ENCODE peak calls at places on chromosomes 16 and 17, in seven cellular contexts. F is left ventricle myocardium inferior; H is spleen; W is CD8-positive, alpha-beta memory T cell; J is heart left ventricle; I is stomach; Q is thoracic aorta. P is an unnamed sample.

GRCh38 chr16:48612621-48613020 is 2.6 kb upstream of the N4BP1 start:
- DNase-seq in W (no peak), F (no peak), H (no peak), Q (no peak), J (no peak), I (peak), P (peak)

GRCh38 chr17:78121801-78122220 is 6.7 kb downstream of the TMC6 start:
- DNase-seq in H (peak), I (no peak), W (no peak), Q (no peak), F (no peak), J (no peak), P (no peak)

GRCh38 chr17:76497979-76498885 is 3.0 kb downstream of the RHBDF2 start:
- DNase-seq in I (peak), Q (peak), J (peak), H (peak), W (no peak), F (peak), P (peak)

GRCh38 chr17:30368896-30369720 is 9.6 kb upstream of the CPD start:
- DNase-seq in J (no peak), W (no peak), F (no peak), H (no peak), I (no peak), Q (no peak), P (no peak)

GRCh38 chr16:28210979-28211505 is 723 bp downstream of the XPO6 start:
- DNase-seq in J (peak), Q (peak), H (peak), F (peak), W (peak), I (peak), P (peak)

GRCh38 chr17:59435238-59435637 is 103.8 kb downstream of the YPEL2 start:
- DNase-seq in Q (no peak), I (no peak), W (no peak), F (no peak), J (no peak), H (no peak), P (no peak)

GRCh38 chr17:67388986-67389385 is 11.9 kb downstream of the PITPNC1 start:
- DNase-seq in F (no peak), I (no peak), H (no peak), Q (no peak), W (no peak), J (no peak), P (no peak)

GRCh38 chr16:58493756-58494431 is 6.0 kb upstream of the NDRG4 start:
- DNase-seq in H (peak), I (no peak), F (no peak), J (no peak), W (no peak), Q (no peak), P (no peak)

GRCh38 chr17:2972749-2973148 is 90.7 kb downstream of the OR1D5 start:
- DNase-seq in F (no peak), I (no peak), J (no peak), Q (no peak), H (no peak), W (no peak), P (no peak)

GRCh38 chr16:10817963-10818941 is at the start of gene TVP23A:
- DNase-seq in J (no peak), W (no peak), Q (no peak), H (no peak), I (no peak), F (no peak), P (no peak)

GRCh38 chr16:16048904-16049582 is 99.6 kb downstream of the ABCC1 start:
- DNase-seq in J (peak), W (no peak), H (no peak), I (no peak), F (peak), Q (no peak), P (no peak)

GRCh38 chr17:1153795-1154546 is 25.8 kb downstream of the ABR start:
- DNase-seq in H (no peak), F (peak), Q (peak), I (no peak), W (no peak), J (peak), P (no peak)

GRCh38 chr16:56795011-56795410 is 65.1 kb downstream of the NUP93 start:
- DNase-seq in H (no peak), W (no peak), F (no peak), J (no peak), I (no peak), Q (no peak), P (no peak)

GRCh38 chr17:82723169-82723807 is 6.8 kb downstream of the FN3KRP start:
- DNase-seq in Q (no peak), F (no peak), H (no peak), I (no peak), J (peak), W (no peak), P (no peak)

GRCh38 chr17:50564916-50565315 is 4.4 kb downstream of the CACNA1G start:
- DNase-seq in I (no peak), J (peak), H (no peak), W (no peak), Q (peak), F (peak), P (no peak)

GRCh38 chr17:40707720-40708119 is 4.2 kb upstream of the KRT24 start:
- DNase-seq in F (peak), J (no peak), H (no peak), Q (no peak), W (no peak), I (no peak), P (peak)

GRCh38 chr17:1484060-1484535 is 8.4 kb downstream of the MYO1C start:
- DNase-seq in Q (no peak), W (no peak), I (no peak), H (peak), F (no peak), J (no peak), P (no peak)

GRCh38 chr17:70239391-70239826 is 70.1 kb downstream of the KCNJ2 start:
- DNase-seq in W (no peak), F (no peak), Q (no peak), J (no peak), H (no peak), I (no peak), P (no peak)

GRCh38 chr16:31265329-31266245 is 5.8 kb downstream of the ITGAM start:
- DNase-seq in J (no peak), Q (no peak), I (peak), H (peak), F (no peak), W (peak), P (no peak)

GRCh38 chr16:14003119-14003570 is 68.0 kb upstream of the MRTFB start:
- DNase-seq in H (peak), J (peak), F (peak), Q (peak), W (no peak), I (no peak), P (peak)

GRCh38 chr17:15092762-15093161 is 172.4 kb downstream of the PMP22 start:
- DNase-seq in W (no peak), J (no peak), I (no peak), F (no peak), Q (no peak), H (no peak), P (no peak)

GRCh38 chr17:45230787-45231480 is 9.2 kb downstream of the FMNL1 start:
- DNase-seq in I (no peak), Q (no peak), W (no peak), F (peak), H (peak), J (peak), P (peak)

GRCh38 chr17:40097931-40098845 is 2.2 kb downstream of the NR1D1 start:
- DNase-seq in H (no peak), Q (peak), F (peak), J (peak), W (no peak), I (peak), P (peak)

GRCh38 chr17:48564200-48565023 is 13.7 kb downstream of the HOXB4 start:
- DNase-seq in J (peak), Q (no peak), H (no peak), I (no peak), W (no peak), F (no peak), P (no peak)

GRCh38 chr17:48563867-48564199 is 14.3 kb downstream of the HOXB4 start:
- DNase-seq in W (no peak), H (no peak), I (no peak), J (no peak), Q (no peak), F (no peak), P (no peak)

GRCh38 chr17:48566717-48567116 is 11.4 kb downstream of the HOXB4 start:
- DNase-seq in W (no peak), F (no peak), Q (no peak), H (no peak), J (no peak), I (no peak), P (no peak)

GRCh38 chr17:48563385-48563838 is 14.7 kb downstream of the HOXB4 start:
- DNase-seq in H (no peak), F (no peak), W (no peak), Q (no peak), J (no peak), I (no peak), P (no peak)

DNA sequence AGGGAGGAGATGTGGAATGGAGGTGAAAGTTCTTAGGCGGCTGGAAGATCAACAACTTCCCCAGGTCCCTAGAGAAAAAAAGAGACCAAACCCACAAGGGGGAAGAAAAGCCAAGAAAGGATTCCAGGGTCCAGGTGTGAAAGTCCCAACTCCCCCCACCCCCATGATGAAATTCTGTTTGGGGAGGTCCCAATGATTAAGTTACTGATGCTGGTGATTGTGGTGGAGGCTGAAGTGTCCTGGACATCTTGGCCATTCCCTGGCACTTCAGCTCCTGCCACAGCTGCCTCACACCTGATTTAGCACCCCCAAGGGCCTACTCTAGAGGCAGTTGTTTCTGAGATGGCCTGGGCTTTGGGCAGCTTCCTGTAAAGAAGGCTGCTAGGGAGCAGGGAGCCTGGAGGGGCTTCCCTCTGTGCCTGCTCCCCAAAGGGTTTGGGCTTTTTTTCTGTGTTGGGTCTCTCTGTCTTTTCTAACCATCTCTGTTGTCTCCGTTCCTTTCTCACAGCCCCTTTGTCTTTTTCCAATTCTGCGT is 13.1 kb downstream of the HOXB4 start:
- DNase-seq in J (no peak), F (no peak), H (no peak), I (no peak), W (no peak), Q (no peak), P (no peak)
- H3K27ac ChIP-seq in J (no peak), F (peak), H (peak), I (peak), W (no peak), Q (no peak), P (no peak)

DNA sequence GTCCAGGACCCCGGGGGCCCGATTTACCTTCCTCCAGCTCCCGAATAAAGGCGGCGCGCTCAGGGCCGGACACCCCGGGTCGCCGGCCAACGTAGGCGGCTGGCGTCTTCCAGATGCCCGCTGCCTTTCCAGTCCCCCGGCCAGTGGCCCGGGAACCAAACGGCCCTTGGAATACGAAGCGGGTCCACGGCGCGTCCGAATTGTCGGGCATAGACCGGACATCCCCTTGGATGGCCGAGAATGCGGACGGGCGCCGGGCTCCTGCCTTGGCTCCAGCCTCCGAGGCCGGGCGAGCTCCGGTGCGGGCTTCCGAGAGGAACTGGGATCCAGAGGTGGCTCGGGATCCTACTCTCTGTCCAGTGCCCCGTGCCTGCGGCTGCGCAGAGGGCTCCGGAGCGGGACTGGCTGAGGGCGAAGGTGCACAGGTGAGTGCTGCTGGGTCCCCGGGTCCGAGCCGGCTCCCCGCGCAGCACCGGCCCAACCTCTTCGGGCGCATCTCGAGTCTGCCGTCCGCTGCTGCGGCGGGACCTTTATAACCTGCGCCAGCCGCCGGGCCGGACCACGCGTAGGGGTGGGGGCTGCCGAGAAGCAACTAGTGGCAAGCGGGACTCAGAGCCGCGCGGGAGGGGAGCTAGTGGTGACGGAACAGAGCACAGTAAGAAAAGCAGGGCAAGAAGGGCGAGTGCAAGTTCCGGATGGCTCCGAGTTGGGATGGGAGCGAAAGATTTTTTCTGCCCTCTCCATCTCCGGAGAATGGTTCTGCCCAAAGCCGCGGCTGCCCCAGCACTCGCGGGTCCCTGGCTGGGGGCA is at the start of gene HAP1:
- DNase-seq in I (peak), H (no peak), F (no peak), W (no peak), Q (no peak), J (no peak), P (no peak)
- H3K4me3 ChIP-seq in I (peak), H (peak), F (peak), W (no peak), Q (peak), J (peak), P (peak)

GRCh38 chr16:29743827-29744531 is 1.8 kb downstream of the C16orf54 start:
- DNase-seq in I (no peak), H (peak), Q (no peak), W (peak), J (no peak), F (no peak), P (no peak)

GRCh38 chr16:29742683-29743275 is 3.0 kb downstream of the C16orf54 start:
- DNase-seq in F (no peak), J (no peak), Q (no peak), H (peak), W (no peak), I (no peak), P (no peak)

GRCh38 chr16:29745126-29745852 is 501 bp downstream of the C16orf54 start:
- DNase-seq in H (peak), I (no peak), J (no peak), W (peak), F (peak), Q (no peak), P (no peak)

GRCh38 chr16:29744541-29745101 is 1.2 kb downstream of the C16orf54 start:
- DNase-seq in H (peak), F (no peak), Q (no peak), J (no peak), W (no peak), I (no peak), P (no peak)

DNA sequence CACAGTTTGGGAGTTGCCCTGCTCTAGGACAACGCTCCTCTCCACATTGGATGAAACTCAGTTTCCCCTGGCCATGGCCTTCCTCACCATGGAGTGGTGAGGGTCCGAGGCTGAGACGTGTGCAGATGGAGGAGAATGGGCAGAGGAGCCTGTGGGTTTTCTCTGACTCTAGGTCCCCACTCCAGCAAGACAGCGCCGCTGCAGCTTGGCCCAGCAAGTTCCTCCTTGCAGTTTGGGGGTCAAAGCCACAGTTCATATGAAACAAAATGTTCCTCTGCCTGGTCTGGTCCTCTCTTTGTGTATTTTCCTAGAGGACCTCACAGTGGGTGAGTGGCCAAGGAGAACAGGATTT is 2.3 kb downstream of the C16orf54 start:
- DNase-seq in I (no peak), Q (no peak), J (no peak), W (no peak), F (no peak), H (peak), P (no peak)
- H3K27ac ChIP-seq in I (no peak), Q (no peak), J (no peak), W (peak), F (no peak), H (peak), P (no peak)

GRCh38 chr16:79598341-79599181 is 2.0 kb downstream of the MAF start:
- DNase-seq in W (peak), F (peak), H (peak), Q (peak), I (peak), J (peak), P (peak)
- H3K4me3 ChIP-seq in W (peak), F (peak), H (peak), Q (peak), I (peak), J (peak), P (peak)